ENCODE peak calls at places on chromosome 6, in four cellular contexts. D is AG08396, W is NCI-H226, V is brain microvascular endothelial cell. E is an unnamed sample.

GRCh38 chr6:35833534-35833933 is 28.4 kb downstream of the LHFPL5 start:
- DNase-seq in W (no peak), D (peak), V (no peak), E (no peak)

GRCh38 chr6:40343318-40343886 is 243.8 kb downstream of the LRFN2 start:
- DNase-seq in W (no peak), D (no peak), V (no peak), E (no peak)

GRCh38 chr6:149482542-149483261 is 2.1 kb downstream of the ZC3H12D start:
- DNase-seq in D (no peak), W (no peak), V (no peak), E (no peak)

GRCh38 chr6:93418448-93419303 is 683 bp downstream of the EPHA7 start:
- DNase-seq in V (peak), W (no peak), D (peak), E (peak)

GRCh38 chr6:81486234-81486633 is 266.2 kb downstream of the TENT5A start:
- DNase-seq in D (no peak), W (no peak), V (no peak), E (no peak)

GRCh38 chr6:139708342-139709199 is 334.1 kb upstream of the CITED2 start:
- DNase-seq in D (peak), W (peak), V (peak), E (peak)

GRCh38 chr6:35077713-35078105 is 63.4 kb downstream of the TCP11 start:
- DNase-seq in D (no peak), V (no peak), W (no peak), E (no peak)

GRCh38 chr6:80211295-80211694 is 104.8 kb downstream of the BCKDHB start:
- DNase-seq in D (no peak), W (peak), V (peak), E (no peak)

GRCh38 chr6:168937061-168937460 is 316.6 kb downstream of the THBS2 start:
- DNase-seq in W (peak), D (peak), V (no peak), E (no peak)

GRCh38 chr6:147005499-147005898 is 198.7 kb upstream of the STXBP5 start:
- DNase-seq in D (no peak), W (no peak), V (no peak), E (no peak)

GRCh38 chr6:41546475-41546865 is 289 bp downstream of the FOXP4 start:
- DNase-seq in V (no peak), D (no peak), W (no peak), E (no peak)

GRCh38 chr6:170489836-170490235 is 63.3 kb downstream of the PSMB1 start:
- DNase-seq in V (no peak), W (no peak), D (peak), E (no peak)

GRCh38 chr6:45830441-45831139 is 185.1 kb downstream of the CLIC5 start:
- DNase-seq in D (no peak), V (no peak), W (no peak), E (no peak)

GRCh38 chr6:39225946-39226437 is 3.3 kb downstream of the KCNK5 start:
- DNase-seq in W (no peak), D (no peak), V (no peak), E (peak)

GRCh38 chr6:71410681-71411080 is 122.1 kb downstream of the OGFRL1 start:
- DNase-seq in D (no peak), V (peak), W (no peak), E (no peak)

GRCh38 chr6:169293196-169293595 is 39.5 kb upstream of the THBS2 start:
- DNase-seq in W (no peak), V (no peak), D (no peak), E (no peak)

GRCh38 chr6:16819752-16820151 is 58.5 kb upstream of the ATXN1 start:
- DNase-seq in V (no peak), W (no peak), D (no peak), E (no peak)

GRCh38 chr6:140061422-140062041 is 687.1 kb upstream of the CITED2 start:
- DNase-seq in D (no peak), V (no peak), W (peak), E (no peak)